ENCODE peak calls at places on chromosomes 13 and 19, in four cellular contexts. One of them, this sample, is unnamed.
A peak's percentile ranks its signal among the peaks of the same experiment; 100 is the strongest.

GRCh38 chr19:52230685-52231084 is 38.7 kb upstream of the ZNF766 start:
- DNase-seq in ovary: no peak
- DNase-seq in stimulated activated CD4-positive, alpha-beta T cell treated with anti-CD3 and anti-CD28 coated beads, TNF-alpha, amount 100 ng/mL, for 1 hour: no peak
- DNase-seq in heart right ventricle: no peak
- DNase-seq in this sample: no peak

GRCh38 chr13:59038824-59039223 is 1124.9 kb downstream of the DIAPH3 start:
- DNase-seq in stimulated activated CD4-positive, alpha-beta T cell treated with anti-CD3 and anti-CD28 coated beads, TNF-alpha, amount 100 ng/mL, for 1 hour: no peak
- DNase-seq in ovary: no peak
- DNase-seq in heart right ventricle: no peak
- DNase-seq in this sample: no peak

GRCh38 chr13:19862511-19863313 is 737 bp downstream of the ZMYM5 start:
- DNase-seq in heart right ventricle: peak; percentile 29
- DNase-seq in stimulated activated CD4-positive, alpha-beta T cell treated with anti-CD3 and anti-CD28 coated beads, TNF-alpha, amount 100 ng/mL, for 1 hour: peak; percentile 23
- DNase-seq in ovary: no peak
- DNase-seq in this sample: peak; percentile 43

GRCh38 chr13:73065665-73066350 is 7.0 kb downstream of the KLF5 start:
- DNase-seq in stimulated activated CD4-positive, alpha-beta T cell treated with anti-CD3 and anti-CD28 coated beads, TNF-alpha, amount 100 ng/mL, for 1 hour: no peak
- DNase-seq in heart right ventricle: no peak
- DNase-seq in ovary: no peak
- DNase-seq in this sample: no peak

GRCh38 chr13:113402471-113403254 is 38.7 kb upstream of the GRTP1 start:
- DNase-seq in stimulated activated CD4-positive, alpha-beta T cell treated with anti-CD3 and anti-CD28 coated beads, TNF-alpha, amount 100 ng/mL, for 1 hour: no peak
- DNase-seq in ovary: no peak
- DNase-seq in heart right ventricle: peak; percentile 4
- DNase-seq in this sample: no peak

GRCh38 chr19:54451331-54451871 is 2.4 kb downstream of the LENG8 start:
- DNase-seq in ovary: no peak
- DNase-seq in heart right ventricle: no peak
- DNase-seq in stimulated activated CD4-positive, alpha-beta T cell treated with anti-CD3 and anti-CD28 coated beads, TNF-alpha, amount 100 ng/mL, for 1 hour: no peak
- DNase-seq in this sample: no peak

GRCh38 chr13:92473736-92474465 is 752.7 kb upstream of the GPC6 start:
- DNase-seq in heart right ventricle: no peak
- DNase-seq in ovary: no peak
- DNase-seq in stimulated activated CD4-positive, alpha-beta T cell treated with anti-CD3 and anti-CD28 coated beads, TNF-alpha, amount 100 ng/mL, for 1 hour: no peak
- DNase-seq in this sample: no peak

GRCh38 chr19:54201980-54202379 is 1.3 kb downstream of the RPS9 start:
- DNase-seq in stimulated activated CD4-positive, alpha-beta T cell treated with anti-CD3 and anti-CD28 coated beads, TNF-alpha, amount 100 ng/mL, for 1 hour: no peak
- DNase-seq in ovary: no peak
- DNase-seq in heart right ventricle: no peak
- DNase-seq in this sample: no peak

GRCh38 chr13:113086031-113086750 is 19.4 kb upstream of the F7 start:
- DNase-seq in ovary: no peak
- DNase-seq in heart right ventricle: no peak
- DNase-seq in stimulated activated CD4-positive, alpha-beta T cell treated with anti-CD3 and anti-CD28 coated beads, TNF-alpha, amount 100 ng/mL, for 1 hour: no peak
- DNase-seq in this sample: no peak

GRCh38 chr19:43562698-43563241 is 12.6 kb downstream of the XRCC1 start:
- DNase-seq in ovary: peak; percentile 55
- DNase-seq in stimulated activated CD4-positive, alpha-beta T cell treated with anti-CD3 and anti-CD28 coated beads, TNF-alpha, amount 100 ng/mL, for 1 hour: peak; percentile 23
- DNase-seq in heart right ventricle: peak; percentile 83
- DNase-seq in this sample: peak; percentile 78

GRCh38 chr13:91667486-91667885 is 269.1 kb downstream of the GPC5 start:
- DNase-seq in stimulated activated CD4-positive, alpha-beta T cell treated with anti-CD3 and anti-CD28 coated beads, TNF-alpha, amount 100 ng/mL, for 1 hour: no peak
- DNase-seq in ovary: no peak
- DNase-seq in heart right ventricle: no peak
- DNase-seq in this sample: no peak

GRCh38 chr19:5665781-5666513 is 14.4 kb downstream of the MICOS13 start:
- DNase-seq in stimulated activated CD4-positive, alpha-beta T cell treated with anti-CD3 and anti-CD28 coated beads, TNF-alpha, amount 100 ng/mL, for 1 hour: no peak
- DNase-seq in heart right ventricle: no peak
- DNase-seq in ovary: no peak
- DNase-seq in this sample: no peak

GRCh38 chr19:35154535-35155406 is at the start of gene FXYD5:
- DNase-seq in ovary: no peak
- DNase-seq in heart right ventricle: peak; percentile 78
- DNase-seq in stimulated activated CD4-positive, alpha-beta T cell treated with anti-CD3 and anti-CD28 coated beads, TNF-alpha, amount 100 ng/mL, for 1 hour: peak; percentile 69
- DNase-seq in this sample: peak; percentile 78

GRCh38 chr13:23824355-23824754 is 64.8 kb downstream of the MIPEP start:
- DNase-seq in stimulated activated CD4-positive, alpha-beta T cell treated with anti-CD3 and anti-CD28 coated beads, TNF-alpha, amount 100 ng/mL, for 1 hour: no peak
- DNase-seq in ovary: no peak
- DNase-seq in heart right ventricle: no peak
- DNase-seq in this sample: no peak

GRCh38 chr19:39146091-39146490 is 20.5 kb downstream of the PAK4 start:
- DNase-seq in heart right ventricle: no peak
- DNase-seq in ovary: no peak
- DNase-seq in stimulated activated CD4-positive, alpha-beta T cell treated with anti-CD3 and anti-CD28 coated beads, TNF-alpha, amount 100 ng/mL, for 1 hour: no peak
- DNase-seq in this sample: no peak

GRCh38 chr13:64778002-64778401 is 2452.1 kb downstream of the PCDH9 start:
- DNase-seq in heart right ventricle: no peak
- DNase-seq in ovary: no peak
- DNase-seq in stimulated activated CD4-positive, alpha-beta T cell treated with anti-CD3 and anti-CD28 coated beads, TNF-alpha, amount 100 ng/mL, for 1 hour: no peak
- DNase-seq in this sample: no peak

GRCh38 chr19:54162241-54162805 is 2.8 kb upstream of the LENG1 start:
- DNase-seq in stimulated activated CD4-positive, alpha-beta T cell treated with anti-CD3 and anti-CD28 coated beads, TNF-alpha, amount 100 ng/mL, for 1 hour: peak; percentile 70
- DNase-seq in heart right ventricle: peak; percentile 86
- DNase-seq in ovary: peak; percentile 90
- DNase-seq in this sample: peak; percentile 96

GRCh38 chr19:54399189-54399588 is 16.1 kb upstream of the TTYH1 start:
- DNase-seq in ovary: no peak
- DNase-seq in heart right ventricle: no peak
- DNase-seq in stimulated activated CD4-positive, alpha-beta T cell treated with anti-CD3 and anti-CD28 coated beads, TNF-alpha, amount 100 ng/mL, for 1 hour: no peak
- DNase-seq in this sample: no peak

GRCh38 chr13:51113186-51113881 is 2.3 kb upstream of the C13orf42 start:
- DNase-seq in heart right ventricle: no peak
- DNase-seq in ovary: no peak
- DNase-seq in stimulated activated CD4-positive, alpha-beta T cell treated with anti-CD3 and anti-CD28 coated beads, TNF-alpha, amount 100 ng/mL, for 1 hour: no peak
- DNase-seq in this sample: no peak

GRCh38 chr13:40980466-40980865 is 38.6 kb downstream of the ELF1 start:
- DNase-seq in stimulated activated CD4-positive, alpha-beta T cell treated with anti-CD3 and anti-CD28 coated beads, TNF-alpha, amount 100 ng/mL, for 1 hour: no peak
- DNase-seq in ovary: no peak
- DNase-seq in heart right ventricle: no peak
- DNase-seq in this sample: no peak

GRCh38 chr19:58560007-58560887 is 1.8 kb upstream of the UBE2M start:
- DNase-seq in heart right ventricle: no peak
- DNase-seq in ovary: peak; percentile 62
- DNase-seq in stimulated activated CD4-positive, alpha-beta T cell treated with anti-CD3 and anti-CD28 coated beads, TNF-alpha, amount 100 ng/mL, for 1 hour: no peak
- DNase-seq in this sample: no peak

GRCh38 chr19:13748169-13748884 is 16.0 kb upstream of the MRI1 start:
- DNase-seq in stimulated activated CD4-positive, alpha-beta T cell treated with anti-CD3 and anti-CD28 coated beads, TNF-alpha, amount 100 ng/mL, for 1 hour: no peak
- DNase-seq in heart right ventricle: no peak
- DNase-seq in ovary: peak; percentile 37
- DNase-seq in this sample: peak; percentile 46